ENCODE peak calls at places on chromosomes 6 and 20, in five cellular contexts. O, B, W, Y and D are unnamed samples.

GRCh38 chr20:37845261-37845681 is 57.7 kb upstream of the VSTM2L start:
- DNase-seq in O (no peak), W (no peak), Y (no peak), B (no peak), D (peak; percentile 69)

GRCh38 chr6:70847685-70848084 is 109.2 kb downstream of the B3GAT2 start:
- DNase-seq in W (no peak), O (no peak), B (no peak), Y (no peak), D (no peak)

GRCh38 chr20:8020314-8021079 is 936 bp upstream of the TMX4 start:
- DNase-seq in Y (no peak), B (no peak), O (no peak), W (no peak), D (no peak)

GRCh38 chr6:53746442-53747103 is 48.2 kb upstream of the LRRC1 start:
- DNase-seq in O (no peak), W (no peak), Y (no peak), B (no peak), D (no peak)

GRCh38 chr6:122081921-122082320 is 317.5 kb upstream of the HSF2 start:
- DNase-seq in Y (no peak), O (no peak), B (no peak), W (no peak), D (no peak)

GRCh38 chr20:35284267-35284991 is at the start of gene EIF6:
- DNase-seq in B (peak; percentile 57), O (peak; percentile 88), W (peak; percentile 85), Y (peak; percentile 93), D (peak; percentile 97)

GRCh38 chr6:131226465-131226864 is 91.2 kb downstream of the AKAP7 start:
- DNase-seq in B (no peak), O (no peak), W (no peak), Y (no peak), D (no peak)

GRCh38 chr20:41165001-41165882 is 27.9 kb downstream of the PLCG1 start:
- DNase-seq in B (no peak), O (no peak), Y (no peak), W (no peak), D (no peak)

GRCh38 chr20:47350691-47351545 is 5.6 kb downstream of the ZMYND8 start:
- DNase-seq in B (no peak), W (no peak), Y (no peak), O (no peak), D (no peak)

GRCh38 chr6:52389264-52389625 is 27.3 kb downstream of the PAQR8 start:
- DNase-seq in Y (no peak), W (no peak), O (no peak), B (no peak), D (no peak)

GRCh38 chr20:42441862-42442196 is 747.9 kb downstream of the PTPRT start:
- DNase-seq in W (no peak), B (no peak), Y (no peak), O (no peak), D (no peak)

GRCh38 chr20:55205684-55206083 is 730.3 kb downstream of the DOK5 start:
- DNase-seq in Y (no peak), O (no peak), B (no peak), W (no peak), D (no peak)

GRCh38 chr6:35876902-35877301 is 44.0 kb downstream of the SRPK1 start:
- DNase-seq in B (no peak), O (no peak), W (no peak), Y (no peak), D (no peak)

GRCh38 chr6:39797751-39798150 is 5.6 kb downstream of the DAAM2 start:
- DNase-seq in W (no peak), O (no peak), B (no peak), Y (no peak), D (no peak)

GRCh38 chr6:39803872-39804271 is 11.7 kb downstream of the DAAM2 start:
- DNase-seq in W (no peak), O (no peak), Y (no peak), B (no peak), D (no peak)

GRCh38 chr6:39800388-39801032 is 8.3 kb downstream of the DAAM2 start:
- DNase-seq in O (no peak), B (no peak), Y (no peak), W (no peak), D (no peak)

GRCh38 chr6:39804666-39805065 is 12.5 kb downstream of the DAAM2 start:
- DNase-seq in W (no peak), B (peak; percentile 3), Y (no peak), O (no peak), D (no peak)

DNA sequence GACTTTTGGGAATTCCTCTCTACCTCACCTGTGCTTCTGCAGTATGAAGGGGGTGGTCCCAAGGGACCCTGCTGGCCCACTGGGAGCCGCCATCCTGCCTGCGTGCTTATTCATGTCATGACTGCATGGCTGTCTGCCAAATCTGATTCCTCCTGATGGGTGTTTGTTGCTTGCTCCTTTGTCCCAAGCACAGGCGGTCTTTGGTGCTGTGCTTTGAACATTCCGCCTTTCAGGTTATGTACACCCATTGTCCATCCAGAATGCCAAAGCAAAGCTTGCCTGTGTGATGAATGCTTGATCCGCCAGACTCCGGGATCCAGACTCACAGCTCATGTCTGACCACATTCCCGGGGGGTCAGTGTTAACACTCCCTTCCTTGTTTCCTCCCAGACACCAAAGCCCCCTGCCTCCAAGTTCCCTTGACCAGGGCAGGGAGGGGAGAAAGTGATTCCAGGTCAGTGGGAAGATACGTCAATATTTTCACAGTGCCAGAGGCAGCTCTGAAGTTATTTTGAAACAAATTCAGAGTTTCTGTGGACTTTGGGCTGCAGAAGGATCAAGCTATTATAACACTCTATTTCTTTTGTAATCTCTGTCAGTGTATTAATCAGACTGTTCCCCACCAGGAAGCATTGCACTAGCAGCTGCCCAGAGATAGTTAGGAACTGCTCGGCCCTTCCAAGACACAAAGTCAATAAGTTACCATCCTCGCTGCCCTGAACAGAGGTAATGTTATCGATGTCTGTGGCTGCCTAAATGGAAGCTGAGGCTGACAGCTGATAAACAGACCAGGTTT is 9.5 kb downstream of the DAAM2 start:
- DNase-seq in O (no peak), B (no peak), W (no peak), Y (no peak), D (no peak)
- H2AK5ac ChIP-seq in O (no peak overlapping the region), B (peak overlapping the region; percentile 37), W (no peak overlapping the region), Y (no peak overlapping the region), D (no peak overlapping the region)

GRCh38 chr6:167054987-167055386 is 55.8 kb downstream of the CEP43 start:
- DNase-seq in B (no peak), Y (no peak), O (no peak), W (no peak), D (no peak)

GRCh38 chr6:167050903-167051302 is 51.7 kb downstream of the CEP43 start:
- DNase-seq in Y (no peak), O (no peak), B (no peak), W (no peak), D (no peak)

GRCh38 chr6:167058261-167058660 is 59.1 kb downstream of the CEP43 start:
- DNase-seq in W (no peak), O (no peak), Y (no peak), B (no peak), D (no peak)

GRCh38 chr6:167056370-167056769 is 57.2 kb downstream of the CEP43 start:
- DNase-seq in Y (no peak), W (no peak), B (no peak), O (no peak), D (no peak)
- H3K18ac ChIP-seq in Y (no peak overlapping the region), W (no peak overlapping the region), B (no peak overlapping the region), O (no peak overlapping the region), D (no peak overlapping the region)

GRCh38 chr6:157428418-157429202 is 47.6 kb downstream of the ZDHHC14 start:
- DNase-seq in O (no peak), B (peak; percentile 69), W (no peak), Y (no peak), D (peak; percentile 79)

GRCh38 chr6:157432231-157432630 is 51.2 kb downstream of the ZDHHC14 start:
- DNase-seq in B (no peak), O (no peak), W (no peak), Y (no peak), D (no peak)

GRCh38 chr6:157432861-157433260 is 51.9 kb downstream of the ZDHHC14 start:
- DNase-seq in W (no peak), B (no peak), O (no peak), Y (no peak), D (no peak)

GRCh38 chr6:157429248-157429647 is 48.3 kb downstream of the ZDHHC14 start:
- DNase-seq in Y (no peak), O (no peak), W (no peak), B (no peak), D (no peak)

GRCh38 chr6:157430834-157431233 is 49.8 kb downstream of the ZDHHC14 start:
- DNase-seq in Y (no peak), O (no peak), B (peak; percentile 42), W (no peak), D (no peak)
- H2AK5ac ChIP-seq in Y (no peak overlapping the region), O (no peak overlapping the region), B (no peak overlapping the region), W (no peak overlapping the region), D (no peak overlapping the region)

GRCh38 chr6:140460267-140460666 is 1085.8 kb upstream of the CITED2 start:
- DNase-seq in W (no peak), B (no peak), O (no peak), Y (no peak), D (no peak)

GRCh38 chr6:140462495-140463311 is 1088.3 kb upstream of the CITED2 start:
- DNase-seq in O (no peak), W (no peak), Y (no peak), B (peak; percentile 69), D (peak; percentile 78)

GRCh38 chr6:140464720-140465119 is 1090.3 kb upstream of the CITED2 start:
- DNase-seq in Y (no peak), W (no peak), B (no peak), O (no peak), D (no peak)

GRCh38 chr6:140463312-140463710 is 1088.9 kb upstream of the CITED2 start:
- DNase-seq in Y (no peak), B (no peak), W (no peak), O (no peak), D (no peak)
- H3K18ac ChIP-seq in Y (no peak overlapping the region), B (no peak overlapping the region), W (no peak overlapping the region), O (no peak overlapping the region), D (no peak overlapping the region)

DNA sequence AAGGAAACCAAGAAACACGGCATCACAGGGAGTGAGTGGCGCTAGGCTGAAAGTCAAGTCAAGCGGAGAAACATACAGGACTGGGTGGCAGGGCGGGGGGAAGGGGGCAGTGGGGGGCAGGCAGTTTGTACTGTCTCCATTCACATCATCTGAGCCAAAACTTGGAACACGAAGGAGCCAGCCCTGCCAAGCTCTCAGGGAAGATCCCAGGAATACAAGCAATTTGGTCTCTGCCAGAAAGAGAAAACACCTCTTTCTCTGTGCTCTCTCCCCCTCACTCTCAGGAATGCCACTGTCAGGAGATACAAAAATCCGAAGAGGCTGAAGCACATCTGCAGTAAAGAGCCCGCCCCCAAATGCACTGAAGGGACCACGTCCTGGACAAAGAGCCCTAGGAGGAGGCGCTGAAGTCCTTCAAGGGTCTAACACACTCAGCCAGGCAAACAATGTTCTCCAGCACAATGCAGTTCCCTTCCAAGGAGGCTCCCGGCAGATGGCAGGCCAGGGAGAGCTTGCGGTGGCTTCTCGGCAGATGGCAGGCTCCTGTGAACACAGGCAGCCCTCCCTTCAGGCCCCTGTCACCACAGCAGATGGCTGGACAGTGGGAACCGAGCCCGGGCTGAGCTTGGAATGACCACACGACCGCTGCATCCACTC is 90.0 kb downstream of the ATP9A start:
- DNase-seq in W (peak; percentile 59), B (no peak), Y (no peak), O (no peak), D (no peak)
- H2AK5ac ChIP-seq in W (peak overlapping the region; percentile 76), B (no peak overlapping the region), Y (no peak overlapping the region), O (no peak overlapping the region), D (no peak overlapping the region)